ENCODE peak calls at places on chromosome 19, in ten cellular contexts. B is stimulated activated naive CD8-positive, alpha-beta T cell treated with anti-CD3 and anti-CD28 coated beads, Interleukin-15, Interleukin-2, amounts not matched to agents 100 U/mL and 50 U/mL, for 24 hours; I is NB4; F is AG10803; A is fibroblast of mammary gland; C is GM06990; X is activated naive CD8-positive, alpha-beta T cell treated with anti-CD3 and anti-CD28 coated beads, Interleukin-2, amount 50 U/mL, for 24 hours; E is NCI-H345; J is body of pancreas; P is astrocyte of the hippocampus. R is an unnamed sample.

GRCh38 chr19:49690656-49691242 is at the start of gene CPT1C:
- DNase-seq in B (peak), I (peak), F (peak), A (peak), C (no peak), X (peak), E (peak), J (peak), P (peak), R (no peak)

GRCh38 chr19:7799640-7800355 is 30.2 kb upstream of the EVI5L start:
- DNase-seq in B (peak), I (peak), F (peak), A (peak), C (peak), X (peak), E (peak), J (peak), P (peak), R (peak)

GRCh38 chr19:5345895-5346386 is 5.3 kb upstream of the PTPRS start:
- DNase-seq in B (no peak), I (peak), F (peak), A (peak), C (no peak), X (no peak), E (no peak), J (no peak), P (peak), R (no peak)

GRCh38 chr19:19207637-19208582 is 3.8 kb upstream of the NCAN start:
- DNase-seq in B (no peak), I (no peak), F (no peak), A (no peak), C (no peak), X (no peak), E (no peak), J (no peak), P (no peak), R (no peak)

GRCh38 chr19:1401138-1401888 is at the start of gene GAMT:
- DNase-seq in B (peak), I (peak), F (peak), A (no peak), C (peak), X (peak), E (peak), J (peak), P (peak), R (peak)

GRCh38 chr19:43527860-43528622 is 1.0 kb upstream of the ETHE1 start:
- DNase-seq in B (no peak), I (peak), F (peak), A (peak), C (no peak), X (no peak), E (peak), J (peak), P (no peak), R (no peak)

GRCh38 chr19:42140125-42140754 is 8.0 kb upstream of the POU2F2 start:
- DNase-seq in B (peak), I (peak), F (peak), A (peak), C (no peak), X (peak), E (no peak), J (peak), P (peak), R (no peak)

GRCh38 chr19:17797397-17798201 is 2.7 kb downstream of the B3GNT3 start:
- DNase-seq in B (peak), I (no peak), F (no peak), A (no peak), C (no peak), X (peak), E (no peak), J (peak), P (no peak), R (no peak)

GRCh38 chr19:57321746-57322145 is 1.5 kb downstream of the ZNF543 start:
- DNase-seq in B (no peak), I (peak), F (no peak), A (no peak), C (no peak), X (no peak), E (no peak), J (no peak), P (no peak), R (no peak)

GRCh38 chr19:13155472-13156284 is 5.5 kb downstream of the IER2 start:
- DNase-seq in B (peak), I (peak), F (peak), A (peak), C (peak), X (peak), E (no peak), J (peak), P (peak), R (peak)

GRCh38 chr19:48421548-48421947 is 24.2 kb upstream of the GRWD1 start:
- DNase-seq in B (no peak), I (no peak), F (no peak), A (peak), C (no peak), X (no peak), E (no peak), J (no peak), P (no peak), R (no peak)

GRCh38 chr19:41341669-41342490 is 11.8 kb downstream of the TGFB1 start:
- DNase-seq in B (no peak), I (no peak), F (no peak), A (no peak), C (no peak), X (no peak), E (no peak), J (peak), P (no peak), R (no peak)

GRCh38 chr19:35114656-35115537 is 726 bp upstream of the FXYD3 start:
- DNase-seq in B (peak), I (peak), F (peak), A (peak), C (no peak), X (peak), E (peak), J (peak), P (peak), R (peak)

GRCh38 chr19:10505583-10506229 is 2.5 kb upstream of the KEAP1 start:
- DNase-seq in B (peak), I (peak), F (peak), A (peak), C (no peak), X (peak), E (peak), J (peak), P (peak), R (peak)

GRCh38 chr19:51460164-51460992 is 2.1 kb upstream of the SIGLEC8 start:
- DNase-seq in B (no peak), I (peak), F (no peak), A (peak), C (no peak), X (no peak), E (no peak), J (no peak), P (peak), R (no peak)

GRCh38 chr19:37905936-37906867 is at the start of gene WDR87:
- DNase-seq in B (peak), I (peak), F (peak), A (no peak), C (peak), X (peak), E (peak), J (peak), P (no peak), R (peak)

GRCh38 chr19:38977445-38978314 is 2.1 kb upstream of the FBXO17 start:
- DNase-seq in B (peak), I (no peak), F (no peak), A (no peak), C (peak), X (peak), E (no peak), J (no peak), P (peak), R (peak)

R was measured in GM20000.